ENCODE peak calls at places on chromosome 2, in six cellular contexts. One of them, this sample, is unnamed.

GRCh38 chr2:84458436-84459027 is 548 bp downstream of the SUCLG1 start:
- DNase-seq in HEK293T: peak; percentile 33
- DNase-seq in H1: no peak
- DNase-seq in HepG2: peak; percentile 49
- DNase-seq in HCT116: no peak
- DNase-seq in K562: peak; percentile 27
- DNase-seq in this sample: no peak

GRCh38 chr2:133667085-133667484 is 98.8 kb upstream of the NCKAP5 start:
- DNase-seq in HEK293T: no peak
- DNase-seq in H1: no peak
- DNase-seq in HepG2: no peak
- DNase-seq in HCT116: no peak
- DNase-seq in K562: no peak
- DNase-seq in this sample: no peak

GRCh38 chr2:44291281-44292248 is 16.3 kb downstream of the SLC3A1 start:
- DNase-seq in HEK293T: peak; percentile 40
- DNase-seq in H1: no peak
- DNase-seq in HepG2: peak; percentile 95
- DNase-seq in HCT116: peak; percentile 48
- DNase-seq in K562: peak; percentile 28
- DNase-seq in this sample: peak; percentile 29

GRCh38 chr2:61005736-61006135 is 11.8 kb upstream of the PEX13 start:
- DNase-seq in HEK293T: no peak
- DNase-seq in H1: no peak
- DNase-seq in HepG2: no peak
- DNase-seq in HCT116: no peak
- DNase-seq in K562: no peak
- DNase-seq in this sample: no peak

GRCh38 chr2:155645771-155646170 is 686.8 kb downstream of the NR4A2 start:
- DNase-seq in HEK293T: no peak
- DNase-seq in H1: no peak
- DNase-seq in HepG2: no peak
- DNase-seq in HCT116: no peak
- DNase-seq in K562: no peak
- DNase-seq in this sample: no peak

GRCh38 chr2:2328847-2329246 is 2.2 kb downstream of the MYT1L start:
- DNase-seq in HEK293T: peak; percentile 14
- DNase-seq in H1: peak; percentile 71
- DNase-seq in HepG2: peak; percentile 7
- DNase-seq in HCT116: no peak
- DNase-seq in K562: peak; percentile 5
- DNase-seq in this sample: peak; percentile 72

GRCh38 chr2:39093208-39093898 is 27.5 kb downstream of the SOS1 start:
- DNase-seq in HEK293T: no peak
- DNase-seq in H1: no peak
- DNase-seq in HepG2: no peak
- DNase-seq in HCT116: no peak
- DNase-seq in K562: peak; percentile 17
- DNase-seq in this sample: no peak

GRCh38 chr2:5981241-5982055 is 289.3 kb downstream of the SOX11 start:
- DNase-seq in HEK293T: no peak
- DNase-seq in H1: peak; percentile 57
- DNase-seq in HepG2: no peak
- DNase-seq in HCT116: no peak
- DNase-seq in K562: no peak
- DNase-seq in this sample: no peak

GRCh38 chr2:223626713-223627112 is 24.6 kb upstream of the SCG2 start:
- DNase-seq in HEK293T: no peak
- DNase-seq in H1: no peak
- DNase-seq in HepG2: no peak
- DNase-seq in HCT116: no peak
- DNase-seq in K562: no peak
- DNase-seq in this sample: no peak

GRCh38 chr2:150729495-150729955 is 242.1 kb upstream of the RND3 start:
- DNase-seq in HEK293T: no peak
- DNase-seq in H1: no peak
- DNase-seq in HepG2: no peak
- DNase-seq in HCT116: no peak
- DNase-seq in K562: no peak
- DNase-seq in this sample: no peak

GRCh38 chr2:29223851-29224692 is 108.9 kb downstream of the CLIP4 start:
- DNase-seq in HEK293T: no peak
- DNase-seq in H1: no peak
- DNase-seq in HepG2: no peak
- DNase-seq in HCT116: no peak
- DNase-seq in K562: no peak
- DNase-seq in this sample: no peak

GRCh38 chr2:240325654-240326031 is 109.8 kb upstream of the GPC1 start:
- DNase-seq in HEK293T: no peak
- DNase-seq in H1: no peak
- DNase-seq in HepG2: no peak
- DNase-seq in HCT116: no peak
- DNase-seq in K562: no peak
- DNase-seq in this sample: no peak

GRCh38 chr2:186755066-186755465 is 61.2 kb downstream of the FAM171B start:
- DNase-seq in HEK293T: no peak
- DNase-seq in H1: no peak
- DNase-seq in HepG2: no peak
- DNase-seq in HCT116: no peak
- DNase-seq in K562: no peak
- DNase-seq in this sample: no peak

GRCh38 chr2:107358362-107358761 is 468.3 kb upstream of the RGPD4 start:
- DNase-seq in HEK293T: no peak
- DNase-seq in H1: no peak
- DNase-seq in HepG2: no peak
- DNase-seq in HCT116: no peak
- DNase-seq in K562: no peak
- DNase-seq in this sample: no peak

GRCh38 chr2:236298924-236299475 is 34.8 kb upstream of the ASB18 start:
- DNase-seq in HEK293T: no peak
- DNase-seq in H1: peak; percentile 30
- DNase-seq in HepG2: no peak
- DNase-seq in HCT116: no peak
- DNase-seq in K562: no peak
- DNase-seq in this sample: no peak

GRCh38 chr2:171325886-171326585 is 107.8 kb downstream of the METTL8 start:
- DNase-seq in HEK293T: no peak
- DNase-seq in H1: no peak
- DNase-seq in HepG2: no peak
- DNase-seq in HCT116: no peak
- DNase-seq in K562: no peak
- DNase-seq in this sample: no peak

GRCh38 chr2:188524519-188525113 is 232.9 kb downstream of the GULP1 start:
- DNase-seq in HEK293T: peak; percentile 19
- DNase-seq in H1: no peak
- DNase-seq in HepG2: peak; percentile 53
- DNase-seq in HCT116: peak; percentile 22
- DNase-seq in K562: peak; percentile 13
- DNase-seq in this sample: no peak

GRCh38 chr2:20615046-20615465 is 35.8 kb downstream of the HS1BP3 start:
- DNase-seq in HEK293T: no peak
- DNase-seq in H1: no peak
- DNase-seq in HepG2: no peak
- DNase-seq in HCT116: no peak
- DNase-seq in K562: no peak
- DNase-seq in this sample: no peak

GRCh38 chr2:134558208-134558890 is 160.5 kb downstream of the TMEM163 start:
- DNase-seq in HEK293T: no peak
- DNase-seq in H1: no peak
- DNase-seq in HepG2: no peak
- DNase-seq in HCT116: no peak
- DNase-seq in K562: no peak
- DNase-seq in this sample: no peak

GRCh38 chr2:68877079-68877772 is 6.0 kb upstream of the BMP10 start:
- DNase-seq in HEK293T: no peak
- DNase-seq in H1: no peak
- DNase-seq in HepG2: no peak
- DNase-seq in HCT116: no peak
- DNase-seq in K562: no peak
- DNase-seq in this sample: no peak

GRCh38 chr2:223889133-223889769 is 51.9 kb upstream of the AP1S3 start:
- DNase-seq in HEK293T: no peak
- DNase-seq in H1: no peak
- DNase-seq in HepG2: no peak
- DNase-seq in HCT116: no peak
- DNase-seq in K562: no peak
- DNase-seq in this sample: no peak

GRCh38 chr2:50594233-50594632 is 437.7 kb downstream of the NRXN1 start:
- DNase-seq in HEK293T: no peak
- DNase-seq in H1: no peak
- DNase-seq in HepG2: no peak
- DNase-seq in HCT116: no peak
- DNase-seq in K562: no peak
- DNase-seq in this sample: no peak

GRCh38 chr2:8563814-8564474 is 117.9 kb upstream of the ID2 start:
- DNase-seq in HEK293T: no peak
- DNase-seq in H1: no peak
- DNase-seq in HepG2: no peak
- DNase-seq in HCT116: no peak
- DNase-seq in K562: no peak
- DNase-seq in this sample: no peak

GRCh38 chr2:168136392-168136977 is 110.9 kb downstream of the STK39 start:
- DNase-seq in HEK293T: peak; percentile 27
- DNase-seq in H1: no peak
- DNase-seq in HepG2: peak; percentile 53
- DNase-seq in HCT116: peak; percentile 46
- DNase-seq in K562: peak; percentile 24
- DNase-seq in this sample: no peak

GRCh38 chr2:31579996-31580320 is 780 bp downstream of the SRD5A2 start:
- DNase-seq in HEK293T: no peak
- DNase-seq in H1: no peak
- DNase-seq in HepG2: no peak
- DNase-seq in HCT116: no peak
- DNase-seq in K562: no peak
- DNase-seq in this sample: no peak

GRCh38 chr2:31578316-31578715 is 2.4 kb downstream of the SRD5A2 start:
- DNase-seq in HEK293T: no peak
- DNase-seq in H1: no peak
- DNase-seq in HepG2: peak; percentile 35
- DNase-seq in HCT116: no peak
- DNase-seq in K562: no peak
- DNase-seq in this sample: no peak

GRCh38 chr2:31580321-31581117 is at the start of gene SRD5A2:
- DNase-seq in HEK293T: no peak
- DNase-seq in H1: peak; percentile 75
- DNase-seq in HepG2: no peak
- DNase-seq in HCT116: no peak
- DNase-seq in K562: no peak
- DNase-seq in this sample: peak; percentile 62

GRCh38 chr2:31577143-31577542 is 3.6 kb downstream of the SRD5A2 start:
- DNase-seq in HEK293T: no peak
- DNase-seq in H1: no peak
- DNase-seq in HepG2: no peak
- DNase-seq in HCT116: no peak
- DNase-seq in K562: no peak
- DNase-seq in this sample: no peak

GRCh38 chr2:31581124-31581795 is 522 bp upstream of the SRD5A2 start:
- DNase-seq in HEK293T: no peak
- DNase-seq in H1: no peak
- DNase-seq in HepG2: no peak
- DNase-seq in HCT116: no peak
- DNase-seq in K562: no peak
- DNase-seq in this sample: no peak
- TF ChIP-seq SP1 in HEK293T: no peak
- TF ChIP-seq SP1 in H1: no peak
- TF ChIP-seq SP1 in HepG2: no peak
- TF ChIP-seq SP1 in HCT116: no peak
- TF ChIP-seq SP1 in K562: no peak
- TF ChIP-seq SP1 in this sample: no peak

GRCh38 chr2:48715042-48715899 is 40.3 kb downstream of the LHCGR start:
- DNase-seq in HEK293T: no peak
- DNase-seq in H1: no peak
- DNase-seq in HepG2: no peak
- DNase-seq in HCT116: no peak
- DNase-seq in K562: no peak
- DNase-seq in this sample: no peak
- TF ChIP-seq SP1 in HEK293T: no peak
- TF ChIP-seq SP1 in H1: no peak
- TF ChIP-seq SP1 in HepG2: no peak
- TF ChIP-seq SP1 in HCT116: no peak
- TF ChIP-seq SP1 in K562: no peak
- TF ChIP-seq SP1 in this sample: no peak

GRCh38 chr2:96261328-96262003 is 4.3 kb downstream of the TMEM127 start:
- DNase-seq in HEK293T: no peak
- DNase-seq in H1: no peak
- DNase-seq in HepG2: peak; percentile 87
- DNase-seq in HCT116: no peak
- DNase-seq in K562: no peak
- DNase-seq in this sample: no peak
- TF ChIP-seq SP1 in HEK293T: no peak
- TF ChIP-seq SP1 in H1: no peak
- TF ChIP-seq SP1 in HepG2: no peak
- TF ChIP-seq SP1 in HCT116: no peak
- TF ChIP-seq SP1 in K562: no peak
- TF ChIP-seq SP1 in this sample: no peak

GRCh38 chr2:154452471-154452870 is 246.0 kb upstream of the KCNJ3 start:
- DNase-seq in HEK293T: no peak
- DNase-seq in H1: no peak
- DNase-seq in HepG2: no peak
- DNase-seq in HCT116: no peak
- DNase-seq in K562: no peak
- DNase-seq in this sample: no peak

GRCh38 chr2:154455201-154455600 is 243.3 kb upstream of the KCNJ3 start:
- DNase-seq in HEK293T: no peak
- DNase-seq in H1: no peak
- DNase-seq in HepG2: no peak
- DNase-seq in HCT116: no peak
- DNase-seq in K562: no peak
- DNase-seq in this sample: no peak

GRCh38 chr2:154449951-154450658 is 248.4 kb upstream of the KCNJ3 start:
- DNase-seq in HEK293T: no peak
- DNase-seq in H1: no peak
- DNase-seq in HepG2: peak; percentile 91
- DNase-seq in HCT116: no peak
- DNase-seq in K562: no peak
- DNase-seq in this sample: no peak

GRCh38 chr2:154455871-154456270 is 242.6 kb upstream of the KCNJ3 start:
- DNase-seq in HEK293T: no peak
- DNase-seq in H1: no peak
- DNase-seq in HepG2: no peak
- DNase-seq in HCT116: no peak
- DNase-seq in K562: no peak
- DNase-seq in this sample: no peak

DNA sequence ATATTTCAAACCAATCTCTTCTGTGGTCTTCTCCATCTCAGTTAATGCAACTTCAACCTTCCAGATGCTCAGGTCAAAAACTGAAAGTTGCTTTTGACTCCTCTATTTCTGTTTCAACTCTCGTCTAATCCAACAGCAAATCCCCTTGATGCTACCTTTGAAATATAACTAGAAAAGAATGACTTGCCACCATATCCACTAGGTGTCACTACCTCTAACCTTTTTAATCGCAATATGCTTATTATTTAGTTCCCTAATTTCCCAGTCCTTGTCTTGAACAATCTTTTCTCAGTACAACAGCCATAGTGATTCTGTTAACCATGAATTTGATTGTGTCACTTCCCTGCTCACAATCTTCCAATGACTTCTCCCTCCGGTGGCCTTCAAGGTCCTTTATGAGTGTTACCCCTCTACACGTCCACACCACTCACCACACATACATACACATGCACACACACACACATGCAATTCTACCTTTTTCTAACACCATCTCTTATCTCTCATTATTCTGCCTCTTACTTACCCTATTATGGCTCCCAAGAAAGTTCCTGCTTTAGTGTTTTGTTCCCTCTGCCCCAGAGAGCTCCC is 245.5 kb upstream of the KCNJ3 start:
- DNase-seq in HEK293T: peak; percentile 8
- DNase-seq in H1: peak; percentile 49
- DNase-seq in HepG2: no peak
- DNase-seq in HCT116: peak; percentile 27
- DNase-seq in K562: no peak
- DNase-seq in this sample: no peak
- TF ChIP-seq SP1 in HEK293T: no peak
- TF ChIP-seq SP1 in H1: no peak
- TF ChIP-seq SP1 in HepG2: no peak
- TF ChIP-seq SP1 in HCT116: no peak
- TF ChIP-seq SP1 in K562: no peak
- TF ChIP-seq SP1 in this sample: no peak

This sample was measured in WTC11.